ENCODE peak calls at places on chromosomes 6 and 20, in eight cellular contexts. One of them, this sample, is unnamed.

GRCh38 chr6:150584065-150584464 is 15.6 kb upstream of the PLEKHG1 start:
- DNase-seq in astrocyte of the cerebellum: no peak
- DNase-seq in thoracic aorta: no peak
- DNase-seq in breast epithelium: no peak
- DNase-seq in GM12865: no peak
- DNase-seq in A673: no peak
- DNase-seq in cardiac fibroblast: no peak
- DNase-seq in neural crest cell: no peak
- DNase-seq in this sample: no peak

GRCh38 chr20:36085686-36086267 is 68.8 kb upstream of the EPB41L1 start:
- DNase-seq in astrocyte of the cerebellum: no peak
- DNase-seq in thoracic aorta: no peak
- DNase-seq in breast epithelium: no peak
- DNase-seq in GM12865: no peak
- DNase-seq in A673: no peak
- DNase-seq in cardiac fibroblast: peak; percentile 66
- DNase-seq in neural crest cell: no peak
- DNase-seq in this sample: no peak

GRCh38 chr6:3534599-3534998 is 77.7 kb upstream of the SLC22A23 start:
- DNase-seq in astrocyte of the cerebellum: no peak
- DNase-seq in thoracic aorta: no peak
- DNase-seq in breast epithelium: no peak
- DNase-seq in GM12865: no peak
- DNase-seq in A673: no peak
- DNase-seq in cardiac fibroblast: peak; percentile 83
- DNase-seq in neural crest cell: no peak
- DNase-seq in this sample: no peak

GRCh38 chr6:158771399-158772158 is 47.6 kb downstream of the EZR start:
- DNase-seq in astrocyte of the cerebellum: no peak
- DNase-seq in thoracic aorta: no peak
- DNase-seq in breast epithelium: no peak
- DNase-seq in GM12865: no peak
- DNase-seq in A673: no peak
- DNase-seq in cardiac fibroblast: no peak
- DNase-seq in neural crest cell: no peak
- DNase-seq in this sample: no peak

GRCh38 chr20:33559212-33559611 is 69.3 kb downstream of the CBFA2T2 start:
- DNase-seq in astrocyte of the cerebellum: no peak
- DNase-seq in thoracic aorta: no peak
- DNase-seq in breast epithelium: no peak
- DNase-seq in GM12865: no peak
- DNase-seq in A673: no peak
- DNase-seq in cardiac fibroblast: no peak
- DNase-seq in neural crest cell: no peak
- DNase-seq in this sample: no peak

GRCh38 chr6:53648571-53648970 is 17.0 kb downstream of the KLHL31 start:
- DNase-seq in astrocyte of the cerebellum: no peak
- DNase-seq in thoracic aorta: no peak
- DNase-seq in breast epithelium: no peak
- DNase-seq in GM12865: no peak
- DNase-seq in A673: no peak
- DNase-seq in cardiac fibroblast: no peak
- DNase-seq in neural crest cell: no peak
- DNase-seq in this sample: no peak

GRCh38 chr6:149052350-149053106 is 265.0 kb upstream of the TAB2 start:
- DNase-seq in astrocyte of the cerebellum: no peak
- DNase-seq in thoracic aorta: no peak
- DNase-seq in breast epithelium: no peak
- DNase-seq in GM12865: peak; percentile 85
- DNase-seq in A673: no peak
- DNase-seq in cardiac fibroblast: no peak
- DNase-seq in neural crest cell: no peak
- DNase-seq in this sample: no peak

GRCh38 chr20:63124782-63125580 is 91.0 kb downstream of the YTHDF1 start:
- DNase-seq in astrocyte of the cerebellum: no peak
- DNase-seq in thoracic aorta: no peak
- DNase-seq in breast epithelium: no peak
- DNase-seq in GM12865: no peak
- DNase-seq in A673: no peak
- DNase-seq in cardiac fibroblast: no peak
- DNase-seq in neural crest cell: no peak
- DNase-seq in this sample: no peak

GRCh38 chr6:56714982-56715456 is 72.3 kb upstream of the DST start:
- DNase-seq in astrocyte of the cerebellum: peak; percentile 58
- DNase-seq in thoracic aorta: no peak
- DNase-seq in breast epithelium: no peak
- DNase-seq in GM12865: no peak
- DNase-seq in A673: peak; percentile 97
- DNase-seq in cardiac fibroblast: peak; percentile 87
- DNase-seq in neural crest cell: no peak
- DNase-seq in this sample: no peak

GRCh38 chr20:32993484-32994050 is 10.7 kb downstream of the SUN5 start:
- DNase-seq in astrocyte of the cerebellum: no peak
- DNase-seq in thoracic aorta: no peak
- DNase-seq in breast epithelium: no peak
- DNase-seq in GM12865: no peak
- DNase-seq in A673: no peak
- DNase-seq in cardiac fibroblast: no peak
- DNase-seq in neural crest cell: no peak
- DNase-seq in this sample: no peak

GRCh38 chr6:5941188-5941587 is 65.5 kb downstream of the NRN1 start:
- DNase-seq in astrocyte of the cerebellum: peak; percentile 71
- DNase-seq in thoracic aorta: no peak
- DNase-seq in breast epithelium: no peak
- DNase-seq in GM12865: no peak
- DNase-seq in A673: no peak
- DNase-seq in cardiac fibroblast: peak; percentile 5
- DNase-seq in neural crest cell: no peak
- DNase-seq in this sample: no peak

GRCh38 chr20:21516861-21517565 is 3.1 kb upstream of the NKX2-2 start:
- DNase-seq in astrocyte of the cerebellum: no peak
- DNase-seq in thoracic aorta: no peak
- DNase-seq in breast epithelium: no peak
- DNase-seq in GM12865: no peak
- DNase-seq in A673: peak; percentile 44
- DNase-seq in cardiac fibroblast: no peak
- DNase-seq in neural crest cell: no peak
- DNase-seq in this sample: no peak

GRCh38 chr6:137218473-137218916 is 690 bp downstream of the IFNGR1 start:
- DNase-seq in astrocyte of the cerebellum: no peak
- DNase-seq in thoracic aorta: peak; percentile 28
- DNase-seq in breast epithelium: peak; percentile 37
- DNase-seq in GM12865: peak; percentile 68
- DNase-seq in A673: peak; percentile 35
- DNase-seq in cardiac fibroblast: peak; percentile 71
- DNase-seq in neural crest cell: no peak
- DNase-seq in this sample: no peak

GRCh38 chr6:104896914-104897313 is 37.2 kb upstream of the HACE1 start:
- DNase-seq in astrocyte of the cerebellum: no peak
- DNase-seq in thoracic aorta: no peak
- DNase-seq in breast epithelium: no peak
- DNase-seq in GM12865: no peak
- DNase-seq in A673: no peak
- DNase-seq in cardiac fibroblast: peak; percentile 11
- DNase-seq in neural crest cell: no peak
- DNase-seq in this sample: no peak
- TF ChIP-seq CTCF in astrocyte of the cerebellum: no peak
- TF ChIP-seq CTCF in thoracic aorta: no peak
- TF ChIP-seq CTCF in breast epithelium: no peak
- TF ChIP-seq CTCF in GM12865: no peak
- TF ChIP-seq CTCF in A673: peak; percentile 50
- TF ChIP-seq CTCF in cardiac fibroblast: peak; percentile 28
- TF ChIP-seq CTCF in neural crest cell: peak; percentile 56
- TF ChIP-seq CTCF in this sample: peak; percentile 28

GRCh38 chr6:36734486-36735060 is 36.9 kb downstream of the RAB44 start:
- DNase-seq in astrocyte of the cerebellum: no peak
- DNase-seq in thoracic aorta: no peak
- DNase-seq in breast epithelium: no peak
- DNase-seq in GM12865: no peak
- DNase-seq in A673: no peak
- DNase-seq in cardiac fibroblast: no peak
- DNase-seq in neural crest cell: no peak
- DNase-seq in this sample: no peak

GRCh38 chr6:36738108-36738507 is 40.5 kb downstream of the RAB44 start:
- DNase-seq in astrocyte of the cerebellum: no peak
- DNase-seq in thoracic aorta: no peak
- DNase-seq in breast epithelium: no peak
- DNase-seq in GM12865: no peak
- DNase-seq in A673: no peak
- DNase-seq in cardiac fibroblast: no peak
- DNase-seq in neural crest cell: no peak
- DNase-seq in this sample: no peak

GRCh38 chr6:36737043-36737785 is 39.6 kb downstream of the RAB44 start:
- DNase-seq in astrocyte of the cerebellum: no peak
- DNase-seq in thoracic aorta: no peak
- DNase-seq in breast epithelium: no peak
- DNase-seq in GM12865: no peak
- DNase-seq in A673: no peak
- DNase-seq in cardiac fibroblast: no peak
- DNase-seq in neural crest cell: no peak
- DNase-seq in this sample: no peak

GRCh38 chr6:36733300-36733699 is 35.7 kb downstream of the RAB44 start:
- DNase-seq in astrocyte of the cerebellum: no peak
- DNase-seq in thoracic aorta: no peak
- DNase-seq in breast epithelium: no peak
- DNase-seq in GM12865: no peak
- DNase-seq in A673: no peak
- DNase-seq in cardiac fibroblast: no peak
- DNase-seq in neural crest cell: no peak
- DNase-seq in this sample: no peak

DNA sequence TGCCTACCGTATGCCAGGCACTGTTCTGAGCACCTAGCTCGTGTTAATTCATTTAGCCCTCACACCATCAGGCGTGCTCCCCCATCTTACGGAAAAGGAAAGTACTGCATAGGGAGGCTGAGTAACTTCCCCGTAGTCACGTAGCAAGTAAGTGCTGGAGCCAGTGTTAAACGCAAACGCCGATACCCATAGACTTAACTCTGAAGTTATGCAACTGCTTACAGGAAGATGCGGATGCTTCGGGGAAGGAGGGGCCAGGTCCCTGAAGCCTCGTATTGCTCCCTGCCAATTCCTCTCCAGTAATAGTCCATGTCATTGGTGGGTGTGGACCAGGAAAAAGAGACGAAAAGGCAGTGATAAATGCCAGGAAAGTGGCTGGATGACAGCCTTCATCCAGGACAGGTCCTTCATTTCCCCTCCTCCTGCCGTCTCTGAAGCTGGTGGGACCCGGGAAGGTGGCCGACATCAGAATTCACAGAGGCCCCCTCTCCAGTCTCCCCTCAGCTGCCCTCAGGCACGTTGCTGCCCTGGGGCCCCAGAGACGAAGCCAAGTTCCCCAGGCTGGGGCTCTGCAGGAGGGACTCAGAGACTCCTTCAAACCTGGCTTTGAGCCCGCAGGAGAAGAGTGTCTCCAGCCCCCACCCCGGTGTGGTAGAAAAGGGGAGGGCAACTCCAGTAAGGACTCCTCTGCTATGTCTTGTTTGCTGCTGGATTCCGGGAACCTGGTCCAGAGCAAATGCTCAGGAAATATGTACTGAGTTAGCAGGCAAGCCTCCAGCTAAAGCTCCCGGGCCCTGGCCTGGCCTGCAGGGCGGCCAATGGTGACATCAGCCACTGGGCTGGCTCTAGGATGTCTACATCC is 37.7 kb downstream of the RAB44 start:
- DNase-seq in astrocyte of the cerebellum: peak; percentile 38
- DNase-seq in thoracic aorta: peak; percentile 77
- DNase-seq in breast epithelium: peak; percentile 59
- DNase-seq in GM12865: peak; percentile 43
- DNase-seq in A673: no peak
- DNase-seq in cardiac fibroblast: peak; percentile 68
- DNase-seq in neural crest cell: no peak
- DNase-seq in this sample: no peak
- TF ChIP-seq CTCF in astrocyte of the cerebellum: no peak
- TF ChIP-seq CTCF in thoracic aorta: peak; percentile 28
- TF ChIP-seq CTCF in breast epithelium: no peak
- TF ChIP-seq CTCF in GM12865: no peak
- TF ChIP-seq CTCF in A673: no peak
- TF ChIP-seq CTCF in cardiac fibroblast: no peak
- TF ChIP-seq CTCF in neural crest cell: no peak
- TF ChIP-seq CTCF in this sample: no peak

GRCh38 chr20:23090147-23090546 is 4.0 kb upstream of the CD93 start:
- DNase-seq in astrocyte of the cerebellum: no peak
- DNase-seq in thoracic aorta: no peak
- DNase-seq in breast epithelium: no peak
- DNase-seq in GM12865: no peak
- DNase-seq in A673: no peak
- DNase-seq in cardiac fibroblast: no peak
- DNase-seq in neural crest cell: no peak
- DNase-seq in this sample: no peak
- TF ChIP-seq CTCF in astrocyte of the cerebellum: no peak
- TF ChIP-seq CTCF in thoracic aorta: no peak
- TF ChIP-seq CTCF in breast epithelium: no peak
- TF ChIP-seq CTCF in GM12865: no peak
- TF ChIP-seq CTCF in A673: no peak
- TF ChIP-seq CTCF in cardiac fibroblast: no peak
- TF ChIP-seq CTCF in neural crest cell: no peak
- TF ChIP-seq CTCF in this sample: no peak

DNA sequence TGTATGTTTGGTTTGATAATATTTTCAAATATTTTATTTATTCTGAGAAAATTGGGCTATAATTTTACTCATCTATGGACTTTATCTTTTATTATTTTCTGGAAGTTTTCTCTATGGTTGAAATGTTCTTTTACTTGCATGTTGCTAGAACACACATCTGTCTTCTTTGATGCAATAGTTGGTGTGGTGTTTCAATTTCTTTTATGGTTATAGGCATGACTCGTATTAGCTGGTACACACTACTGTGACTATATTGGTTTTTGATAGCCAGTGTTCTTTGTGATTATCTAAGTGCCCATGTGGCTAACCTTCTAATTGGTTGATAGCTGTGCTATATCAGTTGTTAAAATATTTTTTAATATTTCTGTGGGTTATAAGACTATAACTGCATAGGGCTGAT is 1343.3 kb upstream of the GJE1 start:
- DNase-seq in astrocyte of the cerebellum: no peak
- DNase-seq in thoracic aorta: no peak
- DNase-seq in breast epithelium: no peak
- DNase-seq in GM12865: no peak
- DNase-seq in A673: no peak
- DNase-seq in cardiac fibroblast: peak; percentile 35
- DNase-seq in neural crest cell: no peak
- DNase-seq in this sample: no peak
- TF ChIP-seq CTCF in astrocyte of the cerebellum: no peak
- TF ChIP-seq CTCF in thoracic aorta: no peak
- TF ChIP-seq CTCF in breast epithelium: no peak
- TF ChIP-seq CTCF in GM12865: no peak
- TF ChIP-seq CTCF in A673: no peak
- TF ChIP-seq CTCF in cardiac fibroblast: no peak
- TF ChIP-seq CTCF in neural crest cell: no peak
- TF ChIP-seq CTCF in this sample: no peak

This sample was measured in endothelial cell.